ENCODE peak calls at places on chromosomes 1 and 21, in seven cellular contexts. P is NCI-H1105 treated with DMSO at 0.1 percent for 48 hours, U is COR-L47, K is left lung, E is glomerular endothelial cell, A is amniotic epithelial cell, B is NCI-H2081. X is an unnamed sample.

GRCh38 chr1:186078245-186078644 is 296.8 kb downstream of the TPR start:
- DNase-seq in E (no peak), P (no peak), B (no peak), K (no peak), U (no peak), A (no peak), X (peak)

GRCh38 chr1:204130178-204130577 is 21.7 kb downstream of the ETNK2 start:
- DNase-seq in K (no peak), E (no peak), B (peak), A (no peak), P (peak), U (peak), X (no peak)

GRCh38 chr1:206826409-206826808 is 39.0 kb upstream of the IL20 start:
- DNase-seq in K (no peak), B (no peak), P (peak), U (no peak), E (no peak), A (peak), X (no peak)

GRCh38 chr1:183416850-183417690 is 1.1 kb downstream of the NMNAT2 start:
- DNase-seq in B (peak), E (no peak), U (peak), P (peak), K (peak), A (peak), X (no peak)

GRCh38 chr21:31713973-31714740 is 17.8 kb downstream of the SCAF4 start:
- DNase-seq in A (peak), E (no peak), K (no peak), P (no peak), U (no peak), B (no peak), X (no peak)

GRCh38 chr1:37033355-37034291 is 692 bp downstream of the GRIK3 start:
- DNase-seq in E (no peak), K (no peak), P (peak), A (no peak), B (no peak), U (peak), X (no peak)

GRCh38 chr1:45512641-45513054 is 9.0 kb downstream of the PRDX1 start:
- DNase-seq in P (peak), B (peak), E (peak), U (peak), K (no peak), A (peak), X (no peak)

GRCh38 chr21:16634522-16634914 is 878.3 kb upstream of the CXADR start:
- DNase-seq in A (no peak), K (no peak), E (no peak), U (no peak), B (no peak), P (peak), X (no peak)

GRCh38 chr1:153623091-153623490 is 4.2 kb downstream of the S100A13 start:
- DNase-seq in B (no peak), U (no peak), K (no peak), A (no peak), P (no peak), E (no peak), X (no peak)

GRCh38 chr1:15965228-15965767 is 10.6 kb downstream of the ZBTB17 start:
- DNase-seq in P (no peak), K (no peak), E (no peak), U (no peak), A (no peak), B (no peak), X (no peak)

GRCh38 chr1:118360817-118361216 is 175.8 kb upstream of the SPAG17 start:
- DNase-seq in E (no peak), U (no peak), B (no peak), P (no peak), K (no peak), A (no peak), X (no peak)

GRCh38 chr1:48760889-48761288 is 15.8 kb downstream of the BEND5 start:
- DNase-seq in B (no peak), E (no peak), U (no peak), K (no peak), P (no peak), A (no peak), X (no peak)

GRCh38 chr1:237789619-237790018 is 101.1 kb downstream of the ZP4 start:
- DNase-seq in K (no peak), P (no peak), B (no peak), A (no peak), U (no peak), E (no peak), X (no peak)

GRCh38 chr21:35711213-35711612 is 349.1 kb downstream of the SETD4 start:
- DNase-seq in E (no peak), A (no peak), P (no peak), B (no peak), K (no peak), U (no peak), X (no peak)

GRCh38 chr1:34852677-34853217 is 6.8 kb downstream of the SMIM12 start:
- DNase-seq in P (peak), B (peak), E (peak), K (peak), U (peak), A (peak), X (peak)

GRCh38 chr1:226034482-226034881 is 28.0 kb upstream of the H3-3A start:
- DNase-seq in A (peak), K (peak), E (peak), U (no peak), B (no peak), P (no peak), X (no peak)

GRCh38 chr1:41221995-41222991 is 19.8 kb downstream of the SCMH1 start:
- DNase-seq in E (no peak), A (peak), B (no peak), P (peak), K (no peak), U (peak), X (no peak)

GRCh38 chr1:162342452-162342983 is 34.1 kb downstream of the SPATA46 start:
- DNase-seq in A (no peak), B (no peak), E (no peak), U (no peak), K (no peak), P (no peak), X (no peak)

GRCh38 chr21:44872568-44873355 is 728 bp downstream of the PTTG1IP start:
- DNase-seq in E (no peak), P (peak), B (no peak), A (no peak), K (no peak), U (no peak), X (no peak)

GRCh38 chr1:172758242-172758641 is 99.3 kb downstream of the FASLG start:
- DNase-seq in A (no peak), B (no peak), K (no peak), U (no peak), P (no peak), E (no peak), X (no peak)

GRCh38 chr1:47689894-47690293 is 252.1 kb downstream of the FOXD2 start:
- DNase-seq in E (no peak), A (no peak), U (no peak), P (no peak), K (no peak), B (no peak), X (no peak)

GRCh38 chr1:22318279-22318983 is 133.2 kb upstream of the ZBTB40 start:
- DNase-seq in B (peak), E (no peak), P (peak), U (peak), K (no peak), A (no peak), X (no peak)

GRCh38 chr1:238985312-238985711 is 401.1 kb upstream of the CHRM3 start:
- DNase-seq in U (no peak), E (no peak), K (no peak), A (no peak), B (no peak), P (no peak), X (no peak)

GRCh38 chr1:35876988-35877387 is 6.0 kb upstream of the AGO1 start:
- DNase-seq in E (no peak), A (peak), B (no peak), K (no peak), U (no peak), P (no peak), X (no peak)

GRCh38 chr1:206589206-206589605 is 23.1 kb downstream of the EIF2D start:
- DNase-seq in A (peak), E (no peak), U (no peak), K (no peak), B (no peak), P (no peak), X (no peak)

GRCh38 chr1:162899422-162900168 is 38.6 kb upstream of the CCDC190 start:
- DNase-seq in P (no peak), A (peak), U (no peak), E (no peak), K (no peak), B (no peak), X (no peak)

GRCh38 chr1:91900538-91900937 is 14.6 kb upstream of the TGFBR3 start:
- DNase-seq in K (no peak), E (no peak), U (no peak), P (no peak), B (no peak), A (peak), X (no peak)

GRCh38 chr1:183838221-183838620 is 33.3 kb downstream of the RGL1 start:
- DNase-seq in P (no peak), B (no peak), K (no peak), A (no peak), E (peak), U (no peak), X (no peak)

GRCh38 chr1:46611691-46612221 is 4.9 kb downstream of the MOB3C start:
- DNase-seq in A (no peak), K (no peak), U (no peak), B (peak), P (no peak), E (no peak), X (no peak)

GRCh38 chr1:241396747-241397691 is 40.0 kb upstream of the RGS7 start:
- DNase-seq in K (no peak), U (no peak), B (no peak), E (no peak), P (no peak), A (no peak), X (no peak)

GRCh38 chr1:228020686-228021525 is 14.1 kb downstream of the WNT3A start:
- DNase-seq in K (peak), P (no peak), A (no peak), U (no peak), B (no peak), E (no peak), X (no peak)

GRCh38 chr1:120179420-120180348 is 3.4 kb upstream of the SEC22B start:
- DNase-seq in A (peak), U (peak), B (no peak), P (peak), K (peak), E (no peak), X (no peak)

GRCh38 chr1:89518116-89518780 is 6.4 kb upstream of the LRRC8B start:
- DNase-seq in U (no peak), P (no peak), A (no peak), B (no peak), K (no peak), E (no peak), X (no peak)

GRCh38 chr1:30140566-30140965 is 582.8 kb downstream of the MATN1 start:
- DNase-seq in B (no peak), P (no peak), K (no peak), E (no peak), A (no peak), U (no peak), X (no peak)